ENCODE peak calls at places on chromosome 2, in ten cellular contexts. Q is tibial artery; H is lung; F is adrenal gland; M is transverse colon; C is CD4-positive, alpha-beta memory T cell; O is breast epithelium; V is MM.1S; R is fibroblast of lung; P is aorta. Y is an unnamed sample.

GRCh38 chr2:1286929-1287328 is 126.3 kb upstream of the TPO start:
- DNase-seq in Q (no peak), H (no peak), F (no peak), M (no peak), C (no peak), O (no peak), V (no peak), R (no peak), P (no peak), Y (no peak)

GRCh38 chr2:34320056-34320455 is 721.0 kb upstream of the FAM98A start:
- DNase-seq in Q (no peak), H (no peak), F (no peak), M (no peak), C (no peak), O (no peak), V (no peak), R (no peak), P (no peak), Y (no peak)

GRCh38 chr2:177606636-177607035 is 214.1 kb downstream of the AGPS start:
- DNase-seq in Q (no peak), H (no peak), F (no peak), M (no peak), C (no peak), O (no peak), V (no peak), R (peak; percentile 11), P (no peak), Y (no peak)

GRCh38 chr2:170596576-170596975 is 118.6 kb upstream of the SP5 start:
- DNase-seq in Q (no peak), H (no peak), F (no peak), M (no peak), C (no peak), O (no peak), V (no peak), R (no peak), P (no peak), Y (no peak)

GRCh38 chr2:201127570-201127969 is 11.6 kb downstream of the CFLAR start:
- DNase-seq in Q (no peak), H (no peak), F (peak; percentile 66), M (no peak), C (no peak), O (no peak), V (peak; percentile 52), R (peak; percentile 80), P (peak; percentile 60), Y (peak; percentile 59)

GRCh38 chr2:166127217-166128155 is at the start of gene SCN1A:
- DNase-seq in Q (no peak), H (no peak), F (no peak), M (no peak), C (peak; percentile 39), O (no peak), V (peak; percentile 67), R (peak; percentile 38), P (no peak), Y (peak; percentile 44)

GRCh38 chr2:187783446-187783845 is 229.2 kb upstream of the TFPI start:
- DNase-seq in Q (no peak), H (no peak), F (no peak), M (no peak), C (no peak), O (no peak), V (no peak), R (no peak), P (no peak), Y (no peak)

GRCh38 chr2:171185941-171186340 is 25.2 kb upstream of the TLK1 start:
- DNase-seq in Q (no peak), H (no peak), F (no peak), M (no peak), C (no peak), O (no peak), V (no peak), R (peak; percentile 86), P (no peak), Y (no peak)

GRCh38 chr2:232349946-232350635 is 28.5 kb upstream of the ALPP start:
- DNase-seq in Q (peak; percentile 29), H (no peak), F (peak; percentile 7), M (no peak), C (no peak), O (no peak), V (no peak), R (no peak), P (peak; percentile 24), Y (no peak)

GRCh38 chr2:157572725-157573124 is 55.9 kb downstream of the ACVR1C start:
- DNase-seq in Q (no peak), H (no peak), F (no peak), M (no peak), C (peak; percentile 6), O (no peak), V (peak; percentile 72), R (peak; percentile 2), P (no peak), Y (peak; percentile 14)

GRCh38 chr2:229627728-229628127 is 86.6 kb downstream of the DNER start:
- DNase-seq in Q (no peak), H (no peak), F (no peak), M (no peak), C (no peak), O (no peak), V (no peak), R (no peak), P (no peak), Y (no peak)

GRCh38 chr2:86107031-86107430 is 996 bp downstream of the PTCD3 start:
- DNase-seq in Q (no peak), H (no peak), F (no peak), M (no peak), C (no peak), O (no peak), V (peak; percentile 75), R (no peak), P (no peak), Y (no peak)

GRCh38 chr2:23241611-23242245 is 143.3 kb upstream of the KLHL29 start:
- DNase-seq in Q (no peak), H (peak; percentile 17), F (no peak), M (no peak), C (no peak), O (no peak), V (no peak), R (no peak), P (no peak), Y (no peak)

GRCh38 chr2:70643715-70644114 is 90.1 kb upstream of the TGFA start:
- DNase-seq in Q (no peak), H (no peak), F (no peak), M (peak; percentile 53), C (peak; percentile 34), O (no peak), V (peak; percentile 62), R (no peak), P (no peak), Y (peak; percentile 25)

GRCh38 chr2:164873096-164873670 is 31.6 kb upstream of the COBLL1 start:
- DNase-seq in Q (no peak), H (no peak), F (no peak), M (no peak), C (no peak), O (no peak), V (no peak), R (no peak), P (no peak), Y (no peak)

GRCh38 chr2:23533014-23533730 is 148.2 kb downstream of the KLHL29 start:
- DNase-seq in Q (no peak), H (no peak), F (no peak), M (no peak), C (peak; percentile 2), O (no peak), V (no peak), R (no peak), P (no peak), Y (no peak)

GRCh38 chr2:14445670-14446069 is 186.8 kb upstream of the LRATD1 start:
- DNase-seq in Q (no peak), H (no peak), F (no peak), M (no peak), C (no peak), O (no peak), V (no peak), R (no peak), P (no peak), Y (no peak)

GRCh38 chr2:11676640-11677039 is 6.6 kb upstream of the NTSR2 start:
- DNase-seq in Q (no peak), H (no peak), F (no peak), M (no peak), C (no peak), O (no peak), V (no peak), R (no peak), P (no peak), Y (no peak)
- H3K27me3 ChIP-seq in Q (no peaks in the 10 kb centered on the region), H (peaks cover 11% of the 10 kb centered on the region), F (no peaks in the 10 kb centered on the region), M (peaks cover 20% of the 10 kb centered on the region), C (peaks cover 4% of the 10 kb centered on the region), O (peaks cover 23% of the 10 kb centered on the region), V (no peaks in the 10 kb centered on the region), R (peaks cover 5% of the 10 kb centered on the region), P (no peaks in the 10 kb centered on the region), Y (no peaks in the 10 kb centered on the region)

GRCh38 chr2:78260861-78261260 is 738.7 kb upstream of the LRRTM4 start:
- DNase-seq in Q (no peak), H (no peak), F (no peak), M (no peak), C (no peak), O (no peak), V (no peak), R (no peak), P (no peak), Y (no peak)
- H3K4me1 ChIP-seq in Q (no peaks in the 10 kb centered on the region), H (no peaks in the 10 kb centered on the region), F (no peaks in the 10 kb centered on the region), M (no peaks in the 10 kb centered on the region), C (no peaks in the 10 kb centered on the region), O (no peaks in the 10 kb centered on the region), V (no peaks in the 10 kb centered on the region), R (no peaks in the 10 kb centered on the region), P (no peaks in the 10 kb centered on the region), Y (no peaks in the 10 kb centered on the region)

DNA sequence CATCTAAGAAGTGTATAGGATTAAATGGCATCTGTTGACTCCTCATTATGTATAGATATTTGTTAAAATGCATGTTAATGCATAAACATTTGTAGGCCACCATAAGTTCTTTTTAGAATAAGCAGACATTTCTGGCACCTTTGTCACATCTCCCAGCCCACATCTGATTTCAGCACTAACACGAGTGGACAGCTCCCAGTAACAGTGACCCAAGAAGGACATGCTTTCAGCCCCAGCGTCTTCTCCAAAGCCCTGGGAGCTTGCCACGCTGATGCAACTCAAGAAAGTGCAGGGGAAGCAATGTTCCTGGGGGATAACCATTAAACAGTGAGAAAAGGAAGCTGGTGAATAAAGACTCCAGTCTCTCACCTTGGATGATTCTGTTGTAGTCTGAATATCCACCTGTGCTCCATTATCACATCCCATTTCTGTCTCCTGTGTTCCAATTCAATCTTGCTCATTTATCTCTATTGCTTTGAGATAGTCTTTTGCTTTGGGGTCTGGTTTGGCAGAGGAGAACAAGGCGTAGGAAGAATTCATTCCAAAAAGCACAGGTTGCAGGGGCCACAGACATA is 182.6 kb upstream of the THSD7B start:
- DNase-seq in Q (no peak), H (no peak), F (peak; percentile 15), M (no peak), C (peak; percentile 9), O (no peak), V (peak; percentile 47), R (peak; percentile 1), P (peak; percentile 48), Y (no peak)
- H3K27ac ChIP-seq in Q (no peak overlapping the region), H (no peak overlapping the region), F (no peak overlapping the region), M (no peak overlapping the region), C (no peak overlapping the region), O (no peak overlapping the region), V (no peak overlapping the region), R (no peak overlapping the region), P (no peak overlapping the region), Y (no peak overlapping the region)

GRCh38 chr2:8288206-8288605 is 393.6 kb upstream of the ID2 start:
- DNase-seq in Q (no peak), H (no peak), F (no peak), M (no peak), C (no peak), O (no peak), V (no peak), R (no peak), P (no peak), Y (no peak)
- H3K27me3 ChIP-seq in Q (no peaks in the 10 kb centered on the region), H (no peaks in the 10 kb centered on the region), F (no peaks in the 10 kb centered on the region), M (no peaks in the 10 kb centered on the region), C (no peaks in the 10 kb centered on the region), O (no peaks in the 10 kb centered on the region), V (no peaks in the 10 kb centered on the region), R (no peaks in the 10 kb centered on the region), P (no peaks in the 10 kb centered on the region), Y (no peaks in the 10 kb centered on the region)

GRCh38 chr2:189411860-189412259 is 29.4 kb upstream of the WDR75 start:
- DNase-seq in Q (no peak), H (no peak), F (no peak), M (no peak), C (no peak), O (no peak), V (no peak), R (peak; percentile 94), P (no peak), Y (no peak)
- H3K4me1 ChIP-seq in Q (peaks cover 9% of the 10 kb centered on the region), H (no peaks in the 10 kb centered on the region), F (peaks cover 8% of the 10 kb centered on the region), M (peaks cover 13% of the 10 kb centered on the region), C (no peaks in the 10 kb centered on the region), O (no peaks in the 10 kb centered on the region), V (no peaks in the 10 kb centered on the region), R (peaks cover 9% of the 10 kb centered on the region), P (no peaks in the 10 kb centered on the region), Y (peaks cover 8% of the 10 kb centered on the region)

Y was measured in naive thymus-derived CD4-positive, alpha-beta T cell.